ENCODE peak calls at places on chromosomes 7 and 10, in four cellular contexts. I, G, A and Y are unnamed samples. For H3K9me3, the result is how much of the 10 kb centered on the place peaks cover.

GRCh38 chr10:91672021-91672608 is 39.2 kb upstream of the PPP1R3C start:
- DNase-seq in I (no peak), G (no peak), A (peak), Y (no peak)

GRCh38 chr7:151175047-151175792 is 7.7 kb upstream of the GBX1 start:
- DNase-seq in I (no peak), G (no peak), A (no peak), Y (no peak)

GRCh38 chr10:24981161-24981710 is 28.8 kb upstream of the PRTFDC1 start:
- DNase-seq in I (no peak), G (no peak), A (no peak), Y (no peak)

GRCh38 chr10:94183666-94184264 is 179.0 kb downstream of the NOC3L start:
- DNase-seq in I (no peak), G (no peak), A (no peak), Y (no peak)

GRCh38 chr10:90787906-90788491 is 69.8 kb downstream of the HTR7 start:
- DNase-seq in I (no peak), G (no peak), A (peak), Y (peak)

GRCh38 chr7:98178762-98179490 is 32.3 kb upstream of the BHLHA15 start:
- DNase-seq in I (no peak), G (no peak), A (no peak), Y (no peak)

GRCh38 chr10:111281516-111281915 is 204.7 kb downstream of the ADRA2A start:
- DNase-seq in I (no peak), G (no peak), A (peak), Y (no peak)

GRCh38 chr7:26515462-26515861 is 223.8 kb downstream of the SNX10 start:
- DNase-seq in I (no peak), G (no peak), A (no peak), Y (peak)

GRCh38 chr7:19982841-19983835 is 209.7 kb upstream of the TMEM196 start:
- DNase-seq in I (no peak), G (no peak), A (peak), Y (peak)

GRCh38 chr7:103752995-103753394 is 236.5 kb downstream of the RELN start:
- DNase-seq in I (no peak), G (no peak), A (peak), Y (no peak)

GRCh38 chr10:52213511-52213831 is 100.6 kb upstream of the DKK1 start:
- DNase-seq in I (no peak), G (no peak), A (peak), Y (no peak)

GRCh38 chr7:17487343-17487742 is 188.9 kb downstream of the AHR start:
- DNase-seq in I (no peak), G (no peak), A (no peak), Y (no peak)

GRCh38 chr7:106767498-106768323 is 97.4 kb upstream of the PIK3CG start:
- DNase-seq in I (no peak), G (no peak), A (no peak), Y (no peak)

DNA sequence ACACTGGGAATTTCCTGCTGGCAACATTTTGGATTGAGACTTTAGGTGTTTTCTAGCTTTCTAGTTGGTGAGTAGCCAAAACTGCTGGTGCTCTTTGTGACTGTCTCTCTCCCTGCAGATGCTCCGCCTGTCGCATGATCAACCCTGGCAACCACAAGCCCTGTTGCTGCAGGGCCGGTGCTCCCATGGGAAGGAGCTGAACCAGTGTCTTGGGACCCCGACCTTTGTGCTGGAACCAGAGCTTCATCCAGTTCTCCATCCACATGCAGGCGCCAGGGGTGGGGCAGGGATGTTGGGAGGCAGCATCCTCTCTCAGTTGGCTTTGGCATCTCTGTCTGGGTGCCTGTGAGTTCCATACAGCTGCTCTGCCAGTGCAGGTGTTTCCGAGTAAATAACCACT is 306.2 kb upstream of the MKI67 start:
- DNase-seq in I (no peak), G (no peak), A (no peak), Y (no peak)
- H3K9me3 ChIP-seq in I (under half), G (under half), A (under half), Y (under half)

DNA sequence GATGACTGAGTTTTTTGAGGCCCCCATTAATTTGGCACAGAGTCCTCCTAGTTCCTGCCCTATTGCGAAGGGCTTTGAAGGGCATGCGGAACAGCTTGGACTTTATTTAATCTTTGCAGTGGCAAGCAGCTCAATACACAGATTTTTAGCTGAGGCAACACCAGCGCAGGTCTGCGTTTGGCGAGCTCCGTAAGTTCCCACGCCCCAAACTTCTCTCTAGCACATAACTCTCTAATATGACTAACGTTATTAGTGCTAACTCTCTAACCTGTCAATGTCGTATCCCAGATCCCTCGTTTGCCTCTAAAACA is 366 bp upstream of the TAF3 start:
- DNase-seq in I (no peak), G (no peak), A (no peak), Y (no peak)
- H3K27ac ChIP-seq in I (no peak), G (peak), A (peak), Y (no peak)

GRCh38 chr7:91235211-91235832 is 28.9 kb upstream of the FZD1 start:
- DNase-seq in I (no peak), G (no peak), A (no peak), Y (no peak)
- H3K4me3 ChIP-seq in I (no peak), G (no peak), A (no peak), Y (no peak)

GRCh38 chr7:57641521-57642067 is 191.6 kb downstream of the ZNF716 start:
- DNase-seq in I (peak), G (no peak), A (no peak), Y (no peak)

GRCh38 chr7:57646901-57647246 is 196.9 kb downstream of the ZNF716 start:
- DNase-seq in I (peak), G (no peak), A (no peak), Y (no peak)

GRCh38 chr7:57642730-57643129 is 192.8 kb downstream of the ZNF716 start:
- DNase-seq in I (peak), G (no peak), A (no peak), Y (no peak)

GRCh38 chr7:57651006-57651405 is 201.0 kb downstream of the ZNF716 start:
- DNase-seq in I (peak), G (no peak), A (no peak), Y (no peak)

GRCh38 chr7:57646219-57646900 is 196.4 kb downstream of the ZNF716 start:
- DNase-seq in I (peak), G (no peak), A (no peak), Y (no peak)
- H3K9me3 ChIP-seq in I (under half), G (under half), A (under half), Y (under half)

GRCh38 chr10:61973923-61974322 is 72.4 kb downstream of the ARID5B start:
- DNase-seq in I (no peak), G (no peak), A (no peak), Y (no peak)
- H3K27ac ChIP-seq in I (no peak), G (peak), A (peak), Y (no peak)

GRCh38 chr10:13542533-13542932 is 13.7 kb upstream of the BEND7 start:
- DNase-seq in I (no peak), G (no peak), A (no peak), Y (no peak)
- H3K4me3 ChIP-seq in I (no peak), G (no peak), A (no peak), Y (no peak)

GRCh38 chr10:133448120-133448519 is 5.6 kb upstream of the SCART1 start:
- DNase-seq in I (no peak), G (no peak), A (no peak), Y (no peak)
- H3K9me3 ChIP-seq in I (under half), G (under half), A (under half), Y (under half)

GRCh38 chr10:124916585-124917167 is 25.2 kb upstream of the ZRANB1 start:
- DNase-seq in I (peak), G (peak), A (peak), Y (peak)
- H3K27ac ChIP-seq in I (peak), G (peak), A (peak), Y (peak)